ENCODE peak calls at places on chromosomes 6 and 20, in seven cellular contexts. F, R, G, A, U, W and J are unnamed samples.

GRCh38 chr6:130178692-130179091 is 44.1 kb downstream of the SAMD3 start:
- DNase-seq in F (no peak), A (peak), U (peak), W (no peak), G (no peak), R (no peak), J (no peak)

GRCh38 chr6:81144346-81144745 is 608.1 kb downstream of the TENT5A start:
- DNase-seq in F (no peak), G (no peak), A (no peak), W (no peak), U (no peak), R (no peak), J (no peak)

GRCh38 chr6:34465551-34466241 is at the start of gene PACSIN1:
- DNase-seq in G (peak), A (no peak), R (no peak), U (no peak), W (peak), F (peak), J (peak)

GRCh38 chr6:137190710-137191109 is 17.3 kb upstream of the IL22RA2 start:
- DNase-seq in W (no peak), G (no peak), U (no peak), R (no peak), A (no peak), F (no peak), J (no peak)

GRCh38 chr6:37005827-37006514 is 516 bp downstream of the FGD2 start:
- DNase-seq in U (no peak), G (no peak), F (no peak), R (no peak), A (no peak), W (no peak), J (no peak)

GRCh38 chr6:42088101-42088591 is 37.8 kb downstream of the TAF8 start:
- DNase-seq in W (no peak), R (no peak), G (no peak), F (no peak), U (peak), A (peak), J (peak)

GRCh38 chr6:42545226-42545773 is 18.5 kb upstream of the UBR2 start:
- DNase-seq in F (no peak), G (no peak), R (no peak), U (no peak), A (no peak), W (no peak), J (no peak)

GRCh38 chr6:119166024-119166782 is 87.7 kb upstream of the FAM184A start:
- DNase-seq in F (no peak), R (no peak), G (no peak), U (no peak), A (no peak), W (no peak), J (no peak)

GRCh38 chr6:109526905-109527628 is 44.0 kb upstream of the ZBTB24 start:
- DNase-seq in W (peak), R (peak), U (no peak), G (peak), F (peak), A (peak), J (peak)

GRCh38 chr6:133701633-133702331 is 187.1 kb upstream of the TCF21 start:
- DNase-seq in F (no peak), U (no peak), W (no peak), A (no peak), G (no peak), R (no peak), J (no peak)

GRCh38 chr6:36387440-36388303 is at the start of gene ETV7:
- DNase-seq in A (peak), F (peak), W (peak), G (peak), U (no peak), R (no peak), J (peak)

GRCh38 chr20:62289898-62290297 is 12.9 kb upstream of the ADRM1 start:
- DNase-seq in R (no peak), F (no peak), G (no peak), U (no peak), A (no peak), W (no peak), J (no peak)

GRCh38 chr20:53036992-53037391 is 64.8 kb downstream of the TSHZ2 start:
- DNase-seq in G (no peak), W (no peak), R (no peak), U (no peak), A (no peak), F (peak), J (no peak)

GRCh38 chr20:19047040-19047950 is 165.1 kb upstream of the SLC24A3 start:
- DNase-seq in A (peak), W (no peak), U (no peak), G (no peak), F (no peak), R (no peak), J (no peak)

GRCh38 chr6:110013396-110013795 is 35.3 kb downstream of the GPR6 start:
- DNase-seq in G (no peak), A (no peak), W (no peak), F (no peak), U (no peak), R (no peak), J (no peak)

GRCh38 chr6:41256383-41256782 is 28.2 kb downstream of the TREML4 start:
- DNase-seq in W (no peak), G (no peak), U (no peak), R (no peak), F (no peak), A (no peak), J (no peak)

GRCh38 chr6:160137989-160138835 is 16.6 kb downstream of the SLC22A1 start:
- DNase-seq in W (peak), U (peak), G (no peak), A (peak), R (no peak), F (peak), J (peak)

GRCh38 chr20:5767493-5768098 is 17.4 kb downstream of the SHLD1 start:
- DNase-seq in W (no peak), A (no peak), F (no peak), R (no peak), G (no peak), U (no peak), J (no peak)

GRCh38 chr20:44702776-44703175 is 12.4 kb upstream of the CCN5 start:
- DNase-seq in U (no peak), A (no peak), F (peak), R (no peak), G (no peak), W (no peak), J (no peak)

GRCh38 chr6:87473419-87473903 is 687 bp downstream of the SLC35A1 start:
- DNase-seq in G (no peak), R (peak), F (no peak), U (peak), W (peak), A (peak), J (no peak)

GRCh38 chr6:167424060-167424673 is 99.3 kb downstream of the TTLL2 start:
- DNase-seq in F (no peak), R (no peak), W (no peak), U (no peak), A (no peak), G (peak), J (no peak)

GRCh38 chr20:48189177-48189576 is 403.9 kb upstream of the SULF2 start:
- DNase-seq in U (no peak), F (no peak), W (no peak), A (peak), R (no peak), G (peak), J (peak)

GRCh38 chr20:51500311-51500710 is 42.2 kb downstream of the NFATC2 start:
- DNase-seq in U (peak), G (no peak), F (no peak), R (no peak), A (peak), W (peak), J (no peak)

GRCh38 chr6:14876778-14877613 is 368.9 kb upstream of the JARID2 start:
- DNase-seq in F (no peak), U (peak), A (peak), R (no peak), G (no peak), W (no peak), J (no peak)

GRCh38 chr6:161418458-161418945 is 144.6 kb upstream of the AGPAT4 start:
- DNase-seq in G (no peak), U (no peak), A (peak), W (no peak), F (peak), R (peak), J (peak)